ENCODE peak calls at places on chromosomes 11 and 22, in four cellular contexts. One of them, this sample, is unnamed.

GRCh38 chr11:78740175-78741161 is 165.8 kb upstream of the NARS2 start:
- DNase-seq in frontal cortex: no peak
- DNase-seq in SIG-M5: no peak
- DNase-seq in hippocampal formation: no peak
- DNase-seq in this sample: no peak

GRCh38 chr22:46584081-46584903 is 35.9 kb upstream of the GRAMD4 start:
- DNase-seq in SIG-M5: no peak
- DNase-seq in hippocampal formation: no peak
- DNase-seq in frontal cortex: no peak
- DNase-seq in this sample: no peak

GRCh38 chr11:119156496-119156895 is 7.6 kb downstream of the ABCG4 start:
- DNase-seq in frontal cortex: no peak
- DNase-seq in SIG-M5: no peak
- DNase-seq in hippocampal formation: no peak
- DNase-seq in this sample: no peak

GRCh38 chr11:110580571-110580970 is 131.7 kb downstream of the ARHGAP20 start:
- DNase-seq in frontal cortex: no peak
- DNase-seq in SIG-M5: no peak
- DNase-seq in hippocampal formation: no peak
- DNase-seq in this sample: no peak

GRCh38 chr11:130601141-130601540 is 152.7 kb downstream of the ADAMTS15 start:
- DNase-seq in hippocampal formation: no peak
- DNase-seq in SIG-M5: no peak
- DNase-seq in frontal cortex: peak
- DNase-seq in this sample: no peak

GRCh38 chr11:47941907-47942558 is 38.3 kb upstream of the PTPRJ start:
- DNase-seq in SIG-M5: no peak
- DNase-seq in frontal cortex: no peak
- DNase-seq in hippocampal formation: peak
- DNase-seq in this sample: no peak

GRCh38 chr11:12842933-12843636 is 166.0 kb upstream of the RASSF10 start:
- DNase-seq in SIG-M5: no peak
- DNase-seq in hippocampal formation: no peak
- DNase-seq in frontal cortex: no peak
- DNase-seq in this sample: no peak

GRCh38 chr11:57310630-57311086 is 14.1 kb downstream of the TNKS1BP1 start:
- DNase-seq in SIG-M5: no peak
- DNase-seq in hippocampal formation: no peak
- DNase-seq in frontal cortex: no peak
- DNase-seq in this sample: no peak

GRCh38 chr11:131913267-131913666 is 542.9 kb downstream of the NTM start:
- DNase-seq in SIG-M5: no peak
- DNase-seq in hippocampal formation: no peak
- DNase-seq in frontal cortex: no peak
- DNase-seq in this sample: peak

GRCh38 chr11:28585007-28585406 is 476.8 kb downstream of the METTL15 start:
- DNase-seq in hippocampal formation: no peak
- DNase-seq in frontal cortex: no peak
- DNase-seq in SIG-M5: no peak
- DNase-seq in this sample: no peak

GRCh38 chr11:44936527-44936926 is 14.2 kb downstream of the TP53I11 start:
- DNase-seq in frontal cortex: peak
- DNase-seq in hippocampal formation: peak
- DNase-seq in SIG-M5: no peak
- DNase-seq in this sample: peak

GRCh38 chr11:2988996-2989395 is 3.1 kb downstream of the NAP1L4 start:
- DNase-seq in frontal cortex: no peak
- DNase-seq in SIG-M5: no peak
- DNase-seq in hippocampal formation: no peak
- DNase-seq in this sample: no peak

GRCh38 chr22:43827926-43828710 is 16.0 kb upstream of the EFCAB6 start:
- DNase-seq in SIG-M5: no peak
- DNase-seq in hippocampal formation: no peak
- DNase-seq in frontal cortex: no peak
- DNase-seq in this sample: no peak

GRCh38 chr11:102637731-102638130 is 12.6 kb upstream of the MMP20 start:
- DNase-seq in SIG-M5: no peak
- DNase-seq in hippocampal formation: no peak
- DNase-seq in frontal cortex: no peak
- DNase-seq in this sample: no peak

GRCh38 chr22:25551396-25551795 is 13.1 kb upstream of the GRK3 start:
- DNase-seq in frontal cortex: no peak
- DNase-seq in hippocampal formation: no peak
- DNase-seq in SIG-M5: no peak
- DNase-seq in this sample: no peak

GRCh38 chr11:118921121-118921928 is 4.4 kb downstream of the BCL9L start:
- DNase-seq in hippocampal formation: no peak
- DNase-seq in SIG-M5: no peak
- DNase-seq in frontal cortex: no peak
- DNase-seq in this sample: no peak

GRCh38 chr11:103863497-103863896 is 172.9 kb upstream of the DDI1 start:
- DNase-seq in hippocampal formation: no peak
- DNase-seq in frontal cortex: no peak
- DNase-seq in SIG-M5: no peak
- DNase-seq in this sample: no peak

GRCh38 chr11:8342821-8343681 is 79.4 kb upstream of the LMO1 start:
- DNase-seq in hippocampal formation: no peak
- DNase-seq in SIG-M5: no peak
- DNase-seq in frontal cortex: no peak
- DNase-seq in this sample: no peak

GRCh38 chr11:74669311-74670160 is 61.7 kb downstream of the CHRDL2 start:
- DNase-seq in frontal cortex: no peak
- DNase-seq in SIG-M5: no peak
- DNase-seq in hippocampal formation: no peak
- DNase-seq in this sample: no peak

GRCh38 chr11:70700453-70700852 is 302.1 kb downstream of the CTTN start:
- DNase-seq in frontal cortex: no peak
- DNase-seq in SIG-M5: no peak
- DNase-seq in hippocampal formation: no peak
- DNase-seq in this sample: no peak

GRCh38 chr22:30609260-30610185 is 2.5 kb downstream of the TCN2 start:
- DNase-seq in frontal cortex: peak
- DNase-seq in hippocampal formation: no peak
- DNase-seq in SIG-M5: peak
- DNase-seq in this sample: no peak

GRCh38 chr11:1717745-1718144 is 20.8 kb downstream of the KRTAP5-6 start:
- DNase-seq in SIG-M5: no peak
- DNase-seq in hippocampal formation: no peak
- DNase-seq in frontal cortex: no peak
- DNase-seq in this sample: no peak

GRCh38 chr11:68843703-68844312 is 2.1 kb upstream of the CPT1A start:
- DNase-seq in frontal cortex: peak
- DNase-seq in SIG-M5: no peak
- DNase-seq in hippocampal formation: no peak
- DNase-seq in this sample: no peak

GRCh38 chr11:65726660-65727059 is 6.1 kb upstream of the RNASEH2C start:
- DNase-seq in frontal cortex: no peak
- DNase-seq in SIG-M5: no peak
- DNase-seq in hippocampal formation: no peak
- DNase-seq in this sample: no peak

GRCh38 chr22:44102121-44102520 is 78.0 kb downstream of the PARVB start:
- DNase-seq in SIG-M5: no peak
- DNase-seq in frontal cortex: no peak
- DNase-seq in hippocampal formation: no peak
- DNase-seq in this sample: no peak

GRCh38 chr11:12258451-12258850 is 118.9 kb upstream of the PARVA start:
- DNase-seq in frontal cortex: no peak
- DNase-seq in hippocampal formation: no peak
- DNase-seq in SIG-M5: no peak
- DNase-seq in this sample: no peak

GRCh38 chr11:61736310-61736709 is 16.1 kb upstream of the MYRF start:
- DNase-seq in SIG-M5: no peak
- DNase-seq in frontal cortex: peak
- DNase-seq in hippocampal formation: no peak
- DNase-seq in this sample: no peak

GRCh38 chr11:66956689-66957290 is 1.4 kb downstream of the PC start:
- DNase-seq in hippocampal formation: no peak
- DNase-seq in frontal cortex: peak
- DNase-seq in SIG-M5: no peak
- DNase-seq in this sample: no peak

This sample was measured in cerebellar nuclear complex.